ENCODE peak calls at places on chromosomes 16 and 17, in ten cellular contexts. U is GM23338, G is stomach, O is SK-N-MC, I is sigmoid colon, Q is spleen, Z is K562, D is suprapubic skin, A is HL-60, C is prostate gland. B is an unnamed sample.
A peak's percentile ranks its signal among the peaks of the same experiment; 100 is the strongest.

GRCh38 chr16:4561565-4561964 is 5.4 kb downstream of the C16orf96 start:
- DNase-seq in D (no peak), G (no peak), I (no peak), O (no peak), U (no peak), A (no peak), C (no peak), Z (no peak), Q (no peak), B (no peak)

GRCh38 chr16:83356266-83356665 is 451.5 kb upstream of the HSBP1 start:
- DNase-seq in A (peak; percentile 9), D (no peak), Q (no peak), O (no peak), Z (peak; percentile 57), I (no peak), U (peak; percentile 89), G (no peak), C (peak; percentile 57), B (no peak)

GRCh38 chr16:81066700-81067099 is 10.3 kb downstream of the C16orf46 start:
- DNase-seq in O (no peak), A (no peak), C (no peak), I (no peak), D (no peak), G (no peak), Z (no peak), U (no peak), Q (no peak), B (no peak)

GRCh38 chr17:59512844-59513383 is 52.5 kb upstream of the DHX40 start:
- DNase-seq in A (no peak), O (no peak), C (no peak), D (no peak), Q (no peak), G (no peak), U (no peak), I (no peak), Z (no peak), B (no peak)

GRCh38 chr16:16191493-16192167 is 31.7 kb downstream of the ABCC6 start:
- DNase-seq in Z (no peak), I (no peak), D (no peak), U (no peak), G (no peak), C (no peak), Q (no peak), O (no peak), A (no peak), B (no peak)

GRCh38 chr16:5412721-5413120 is 315.1 kb upstream of the EEF2KMT start:
- DNase-seq in I (no peak), C (no peak), U (peak; percentile 73), G (no peak), O (no peak), Z (no peak), A (no peak), Q (no peak), D (peak; percentile 31), B (no peak)

GRCh38 chr16:80527297-80527696 is 13.5 kb upstream of the DYNLRB2 start:
- DNase-seq in G (no peak), O (no peak), D (no peak), A (peak; percentile 56), U (peak; percentile 77), C (no peak), Q (peak; percentile 76), Z (peak; percentile 59), I (no peak), B (no peak)

GRCh38 chr17:30519707-30520106 is 42.5 kb downstream of the GOSR1 start:
- DNase-seq in I (no peak), Z (no peak), Q (no peak), U (no peak), D (no peak), O (no peak), C (no peak), G (no peak), A (no peak), B (no peak)

GRCh38 chr17:69828087-69828486 is 246.9 kb upstream of the KCNJ16 start:
- DNase-seq in G (peak; percentile 43), O (no peak), A (no peak), Q (no peak), D (no peak), C (no peak), Z (no peak), I (no peak), U (no peak), B (no peak)

GRCh38 chr17:4327638-4328037 is 38.8 kb downstream of the UBE2G1 start:
- DNase-seq in D (no peak), Q (no peak), Z (no peak), U (no peak), C (no peak), G (no peak), A (no peak), I (no peak), O (no peak), B (no peak)
- H3K4me3 ChIP-seq in D (no peak overlapping the region), Q (no peak overlapping the region), Z (no peak overlapping the region), U (no peak overlapping the region), C (no peak overlapping the region), G (no peak overlapping the region), A (no peak overlapping the region), I (no peak overlapping the region), O (no peak overlapping the region), B (no peak overlapping the region)

GRCh38 chr16:11676799-11677198 is 8.5 kb downstream of the SNN start:
- DNase-seq in O (no peak), C (peak; percentile 76), G (no peak), A (no peak), Q (no peak), U (no peak), Z (no peak), D (no peak), I (peak; percentile 60), B (no peak)

GRCh38 chr16:11674818-11675560 is 6.7 kb downstream of the SNN start:
- DNase-seq in Q (no peak), I (no peak), D (no peak), A (no peak), U (peak; percentile 30), Z (no peak), O (no peak), G (no peak), C (peak; percentile 59), B (no peak)

GRCh38 chr16:11674001-11674817 is 6.0 kb downstream of the SNN start:
- DNase-seq in O (no peak), G (no peak), A (no peak), Z (no peak), D (no peak), Q (peak; percentile 76), U (no peak), C (no peak), I (no peak), B (no peak)

GRCh38 chr16:11677451-11677951 is 9.2 kb downstream of the SNN start:
- DNase-seq in Z (no peak), I (peak; percentile 54), U (no peak), G (no peak), C (no peak), A (no peak), D (no peak), Q (no peak), O (no peak), B (no peak)

GRCh38 chr16:11675561-11676511 is 7.6 kb downstream of the SNN start:
- DNase-seq in U (peak; percentile 40), Q (no peak), D (no peak), G (peak; percentile 84), I (peak; percentile 62), A (no peak), O (no peak), C (no peak), Z (no peak), B (no peak)
- TF ChIP-seq POLR2AphosphoS5 in U (no peak), Q (peak; percentile 66), D (no peak), G (no peak), I (no peak), A (peak; percentile 11), O (no peak), C (no peak), Z (no peak), B (no peak)

DNA sequence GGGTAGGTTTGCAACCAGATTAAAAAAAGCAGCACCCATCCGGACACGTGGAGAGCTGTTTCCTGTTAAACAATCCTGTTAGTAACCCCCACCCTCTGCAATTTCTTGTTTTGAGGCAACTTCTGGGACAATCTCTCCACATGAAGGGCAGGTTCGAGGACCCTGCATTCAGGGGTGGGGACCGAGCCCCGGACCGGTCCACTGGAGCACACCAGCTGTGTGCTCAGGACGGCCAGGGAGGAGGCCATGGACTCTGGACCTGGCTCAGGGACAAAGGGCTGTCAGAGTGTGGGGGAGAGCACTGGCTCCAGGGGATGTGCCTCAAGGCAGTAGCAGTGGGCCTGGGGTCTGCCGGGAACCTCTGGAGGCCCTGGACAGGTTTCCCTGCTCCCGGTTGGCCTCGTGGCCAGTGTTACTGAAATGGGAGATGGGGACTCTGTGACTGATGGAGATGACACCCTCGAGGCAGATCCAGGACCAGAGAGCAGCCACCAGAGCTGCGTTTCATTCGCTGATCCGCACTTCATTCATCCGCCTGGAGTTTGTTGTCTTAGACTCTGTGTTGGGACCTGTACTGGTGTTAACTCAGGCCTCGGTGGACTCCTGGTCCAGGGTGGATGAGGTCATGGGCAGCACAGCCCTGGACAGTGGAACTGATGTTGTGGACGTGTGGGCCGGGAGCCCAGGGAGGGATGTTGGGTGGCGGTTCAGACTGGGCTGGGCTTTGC is 2.9 kb upstream of the CPNE7 start:
- DNase-seq in O (no peak), I (no peak), Q (no peak), D (no peak), Z (no peak), U (no peak), C (no peak), A (no peak), G (no peak), B (no peak)
- H3K4me3 ChIP-seq in O (no peak overlapping the region), I (no peak overlapping the region), Q (no peak overlapping the region), D (no peak overlapping the region), Z (no peak overlapping the region), U (no peak overlapping the region), C (no peak overlapping the region), A (no peak overlapping the region), G (no peak overlapping the region), B (no peak overlapping the region)

GRCh38 chr16:11236441-11236840 is 19.6 kb downstream of the SOCS1 start:
- DNase-seq in C (no peak), A (no peak), U (no peak), D (no peak), O (no peak), Q (no peak), I (no peak), Z (no peak), G (no peak), B (no peak)

GRCh38 chr16:11234884-11235702 is 20.9 kb downstream of the SOCS1 start:
- DNase-seq in O (no peak), Z (peak; percentile 41), D (no peak), U (no peak), C (no peak), G (no peak), I (no peak), Q (no peak), A (peak; percentile 75), B (no peak)

GRCh38 chr16:11235703-11235991 is 20.4 kb downstream of the SOCS1 start:
- DNase-seq in Q (no peak), U (no peak), G (peak; percentile 64), Z (no peak), I (no peak), A (peak; percentile 63), C (no peak), D (no peak), O (no peak), B (no peak)

GRCh38 chr16:11238272-11239202 is 17.5 kb downstream of the SOCS1 start:
- DNase-seq in I (no peak), U (peak; percentile 47), D (no peak), C (no peak), G (no peak), O (no peak), Q (no peak), A (no peak), Z (peak; percentile 95), B (no peak)

DNA sequence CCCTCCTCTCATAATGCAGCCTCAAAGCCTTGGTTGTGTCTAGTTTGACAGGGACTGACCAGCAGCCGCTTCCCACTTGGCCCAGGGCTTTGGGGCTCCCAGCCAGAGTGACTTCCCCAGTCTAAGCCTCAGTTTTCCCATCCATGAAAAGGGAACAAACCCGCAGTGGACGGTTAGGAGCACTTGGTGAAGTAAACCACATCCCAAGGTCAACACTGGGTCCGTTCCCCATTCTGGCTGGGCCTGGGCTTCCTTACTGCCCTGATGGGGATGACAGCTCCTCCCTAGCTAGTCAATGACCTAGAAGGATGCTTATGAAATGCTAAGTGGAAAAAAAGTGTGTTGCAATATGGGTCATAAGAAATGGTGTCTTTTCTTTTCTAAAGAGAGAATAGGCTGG is 19.1 kb downstream of the SOCS1 start:
- DNase-seq in U (no peak), A (peak; percentile 94), I (no peak), Z (no peak), G (no peak), D (no peak), Q (no peak), C (no peak), O (no peak), B (no peak)
- TF ChIP-seq POLR2AphosphoS5 in U (no peak), A (no peak), I (no peak), Z (no peak), G (no peak), D (no peak), Q (no peak), C (no peak), O (no peak), B (no peak)